ENCODE peak calls at places on chromosomes 6 and 20, in ten cellular contexts. One of them, this sample, is unnamed.

GRCh38 chr6:44606506-44606905 is 219.0 kb downstream of the CDC5L start:
- DNase-seq in iPS DF 6.9: no peak
- DNase-seq in GM04503: no peak
- DNase-seq in NCI-H774: no peak
- DNase-seq in head of caudate nucleus: no peak
- DNase-seq in stimulated activated CD8-positive, alpha-beta memory T cell treated with anti-CD3 and anti-CD28 coated beads, Interleukin-4, amount 100 ng/mL, for 4 hours: no peak
- DNase-seq in testis: peak; percentile 50
- DNase-seq in GM19239: no peak
- DNase-seq in neural crest cell: no peak
- DNase-seq in lower leg skin: peak; percentile 84
- DNase-seq in this sample: no peak

GRCh38 chr20:47272893-47273590 is 83.5 kb downstream of the ZMYND8 start:
- DNase-seq in iPS DF 6.9: peak; percentile 39
- DNase-seq in GM04503: peak; percentile 23
- DNase-seq in NCI-H774: peak; percentile 47
- DNase-seq in head of caudate nucleus: no peak
- DNase-seq in stimulated activated CD8-positive, alpha-beta memory T cell treated with anti-CD3 and anti-CD28 coated beads, Interleukin-4, amount 100 ng/mL, for 4 hours: peak; percentile 6
- DNase-seq in testis: peak; percentile 57
- DNase-seq in GM19239: peak; percentile 40
- DNase-seq in neural crest cell: peak; percentile 54
- DNase-seq in lower leg skin: peak; percentile 60
- DNase-seq in this sample: peak; percentile 66

GRCh38 chr6:34236423-34237315 is at the start of gene HMGA1:
- DNase-seq in iPS DF 6.9: no peak
- DNase-seq in GM04503: no peak
- DNase-seq in NCI-H774: peak; percentile 85
- DNase-seq in head of caudate nucleus: peak; percentile 87
- DNase-seq in stimulated activated CD8-positive, alpha-beta memory T cell treated with anti-CD3 and anti-CD28 coated beads, Interleukin-4, amount 100 ng/mL, for 4 hours: peak; percentile 79
- DNase-seq in testis: peak; percentile 88
- DNase-seq in GM19239: peak; percentile 94
- DNase-seq in neural crest cell: peak; percentile 79
- DNase-seq in lower leg skin: peak; percentile 97
- DNase-seq in this sample: peak; percentile 92

GRCh38 chr20:1810572-1810925 is 84.7 kb upstream of the SIRPA start:
- DNase-seq in iPS DF 6.9: no peak
- DNase-seq in GM04503: no peak
- DNase-seq in NCI-H774: no peak
- DNase-seq in head of caudate nucleus: no peak
- DNase-seq in stimulated activated CD8-positive, alpha-beta memory T cell treated with anti-CD3 and anti-CD28 coated beads, Interleukin-4, amount 100 ng/mL, for 4 hours: no peak
- DNase-seq in testis: no peak
- DNase-seq in GM19239: no peak
- DNase-seq in neural crest cell: no peak
- DNase-seq in lower leg skin: peak; percentile 83
- DNase-seq in this sample: no peak

GRCh38 chr20:11159728-11160127 is 485.9 kb upstream of the JAG1 start:
- DNase-seq in iPS DF 6.9: no peak
- DNase-seq in GM04503: no peak
- DNase-seq in NCI-H774: no peak
- DNase-seq in head of caudate nucleus: peak; percentile 21
- DNase-seq in stimulated activated CD8-positive, alpha-beta memory T cell treated with anti-CD3 and anti-CD28 coated beads, Interleukin-4, amount 100 ng/mL, for 4 hours: no peak
- DNase-seq in testis: no peak
- DNase-seq in GM19239: no peak
- DNase-seq in neural crest cell: no peak
- DNase-seq in lower leg skin: no peak
- DNase-seq in this sample: no peak

GRCh38 chr20:62698231-62698630 is 10.4 kb upstream of the NTSR1 start:
- DNase-seq in iPS DF 6.9: no peak
- DNase-seq in GM04503: no peak
- DNase-seq in NCI-H774: no peak
- DNase-seq in head of caudate nucleus: no peak
- DNase-seq in stimulated activated CD8-positive, alpha-beta memory T cell treated with anti-CD3 and anti-CD28 coated beads, Interleukin-4, amount 100 ng/mL, for 4 hours: no peak
- DNase-seq in testis: no peak
- DNase-seq in GM19239: no peak
- DNase-seq in neural crest cell: no peak
- DNase-seq in lower leg skin: no peak
- DNase-seq in this sample: no peak

GRCh38 chr6:6277418-6277817 is 43.0 kb downstream of the F13A1 start:
- DNase-seq in iPS DF 6.9: no peak
- DNase-seq in GM04503: peak; percentile 29
- DNase-seq in NCI-H774: no peak
- DNase-seq in head of caudate nucleus: no peak
- DNase-seq in stimulated activated CD8-positive, alpha-beta memory T cell treated with anti-CD3 and anti-CD28 coated beads, Interleukin-4, amount 100 ng/mL, for 4 hours: no peak
- DNase-seq in testis: no peak
- DNase-seq in GM19239: no peak
- DNase-seq in neural crest cell: no peak
- DNase-seq in lower leg skin: no peak
- DNase-seq in this sample: no peak

GRCh38 chr6:7991992-7992815 is 72.0 kb downstream of the BLOC1S5 start:
- DNase-seq in iPS DF 6.9: no peak
- DNase-seq in GM04503: peak; percentile 52
- DNase-seq in NCI-H774: no peak
- DNase-seq in head of caudate nucleus: no peak
- DNase-seq in stimulated activated CD8-positive, alpha-beta memory T cell treated with anti-CD3 and anti-CD28 coated beads, Interleukin-4, amount 100 ng/mL, for 4 hours: no peak
- DNase-seq in testis: no peak
- DNase-seq in GM19239: peak; percentile 62
- DNase-seq in neural crest cell: no peak
- DNase-seq in lower leg skin: no peak
- DNase-seq in this sample: peak; percentile 33

GRCh38 chr20:38497246-38497645 is 24.6 kb downstream of the RALGAPB start:
- DNase-seq in iPS DF 6.9: no peak
- DNase-seq in GM04503: no peak
- DNase-seq in NCI-H774: no peak
- DNase-seq in head of caudate nucleus: no peak
- DNase-seq in stimulated activated CD8-positive, alpha-beta memory T cell treated with anti-CD3 and anti-CD28 coated beads, Interleukin-4, amount 100 ng/mL, for 4 hours: no peak
- DNase-seq in testis: no peak
- DNase-seq in GM19239: no peak
- DNase-seq in neural crest cell: no peak
- DNase-seq in lower leg skin: no peak
- DNase-seq in this sample: no peak

This sample was measured in HEK293T.